ENCODE peak calls at places on chromosomes 7 and 10, in seven cellular contexts. Q is A549, J is psoas muscle, V is IMR-90, L is heart left ventricle, Y is SK-N-SH, U is tibial artery. F is an unnamed sample.

GRCh38 chr7:10412426-10413019 is 561.1 kb upstream of the PHF14 start:
- DNase-seq in Q (peak; percentile 41), J (no peak), V (peak; percentile 1), L (no peak), Y (peak; percentile 44), U (no peak), F (peak; percentile 66)

GRCh38 chr10:100807241-100808050 is 62.1 kb downstream of the PAX2 start:
- DNase-seq in Q (no peak), J (no peak), V (no peak), L (no peak), Y (no peak), U (no peak), F (no peak)

GRCh38 chr7:155850730-155851678 is 38.7 kb upstream of the SHH start:
- DNase-seq in Q (no peak), J (no peak), V (no peak), L (no peak), Y (no peak), U (no peak), F (no peak)

GRCh38 chr10:32981760-32982159 is 23.7 kb upstream of the ITGB1 start:
- DNase-seq in Q (peak; percentile 92), J (peak; percentile 58), V (peak; percentile 68), L (peak; percentile 66), Y (no peak), U (no peak), F (no peak)

GRCh38 chr10:103915794-103916193 is 2.2 kb downstream of the STN1 start:
- DNase-seq in Q (no peak), J (no peak), V (no peak), L (peak; percentile 25), Y (no peak), U (no peak), F (no peak)

GRCh38 chr10:58740620-58741369 is 228.1 kb downstream of the BICC1 start:
- DNase-seq in Q (no peak), J (peak; percentile 62), V (no peak), L (no peak), Y (no peak), U (peak; percentile 53), F (no peak)

GRCh38 chr10:18400201-18400910 is 251.0 kb downstream of the NSUN6 start:
- DNase-seq in Q (peak; percentile 29), J (no peak), V (peak; percentile 3), L (no peak), Y (peak; percentile 64), U (no peak), F (no peak)

GRCh38 chr7:151342102-151342646 is 562 bp downstream of the NUB1 start:
- DNase-seq in Q (no peak), J (no peak), V (no peak), L (no peak), Y (no peak), U (no peak), F (no peak)

DNA sequence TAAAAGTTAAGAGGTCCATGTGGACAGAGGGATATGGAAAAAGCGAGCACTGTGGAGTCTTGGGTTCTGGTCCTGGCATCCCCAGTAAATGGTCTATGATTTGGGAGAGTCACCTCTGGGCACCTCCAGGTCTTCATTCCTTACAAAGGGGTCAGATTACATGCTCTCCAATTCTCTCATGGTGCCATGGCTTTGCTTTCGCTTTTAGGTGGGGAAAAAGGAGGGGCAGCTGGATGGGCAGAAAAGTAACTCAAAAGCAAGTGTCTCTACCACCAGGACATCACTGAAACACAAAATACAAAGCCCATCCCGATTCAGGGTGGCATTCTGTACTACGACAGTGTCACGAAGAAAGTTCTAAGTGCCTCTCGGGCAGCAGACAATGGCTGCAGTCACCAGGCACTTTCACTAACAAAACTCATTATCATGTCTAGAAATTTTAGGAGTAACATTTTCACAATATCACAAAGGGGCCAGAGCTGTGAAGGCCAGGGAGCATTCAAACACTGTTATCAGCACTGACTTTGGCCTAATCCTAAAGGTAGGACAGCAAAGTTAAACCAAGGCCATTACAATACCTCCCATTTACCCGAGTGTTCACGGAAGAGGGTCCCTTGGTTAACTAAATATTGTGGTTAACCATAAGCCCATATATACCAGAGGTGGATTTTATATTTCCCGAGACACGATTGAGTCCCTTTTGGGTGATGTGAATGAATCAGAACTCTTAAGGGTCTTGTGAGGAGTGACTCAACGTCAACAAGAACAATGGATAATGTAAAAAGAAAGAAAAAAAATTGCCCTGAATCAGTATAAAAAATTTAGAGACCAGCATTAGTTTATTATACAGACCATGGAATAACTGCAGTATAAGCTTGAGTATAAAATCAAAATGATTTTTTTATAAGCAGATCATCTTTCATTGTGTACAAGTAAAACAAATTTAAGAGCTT is 2.5 kb downstream of the PSAP start:
- DNase-seq in Q (no peak), J (no peak), V (peak; percentile 51), L (no peak), Y (no peak), U (no peak), F (no peak)
- H3K4me3 ChIP-seq in Q (peak overlapping the region; percentile 76), J (peak overlapping the region; percentile 82), V (no peak overlapping the region), L (peak overlapping the region; percentile 80), Y (no peak overlapping the region), U (no peak overlapping the region), F (no peak overlapping the region)

DNA sequence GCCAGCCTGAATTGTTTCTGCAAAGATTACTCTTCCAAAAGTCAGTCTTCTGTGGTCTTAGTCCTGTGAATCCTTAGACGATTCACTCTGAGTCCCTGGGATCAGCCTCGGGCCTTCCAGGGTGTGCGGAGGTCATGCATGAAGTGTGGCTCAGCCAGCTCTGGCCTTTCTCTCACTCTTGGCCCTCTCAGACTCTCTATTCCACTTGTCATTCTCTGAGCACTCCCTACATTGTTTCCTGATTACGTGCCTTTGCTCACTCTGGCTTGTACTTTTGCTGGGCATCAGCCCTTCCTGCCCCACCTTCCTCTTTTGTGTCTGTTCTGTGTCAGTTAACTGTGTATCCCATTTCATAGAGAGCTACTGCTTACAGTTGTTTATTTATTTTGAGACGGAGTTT is 36.0 kb downstream of the CCNY start:
- DNase-seq in Q (no peak), J (no peak), V (no peak), L (peak; percentile 70), Y (no peak), U (no peak), F (no peak)
- H3K4me1 ChIP-seq in Q (peaks cover 9% of the 10 kb centered on the region), J (peaks cover 87% of the 10 kb centered on the region), V (peaks cover 10% of the 10 kb centered on the region), L (peaks cover 73% of the 10 kb centered on the region), Y (peaks cover 12% of the 10 kb centered on the region), U (peaks cover 13% of the 10 kb centered on the region), F (no peaks in the 10 kb centered on the region)

GRCh38 chr7:57412618-57413017 is 37.4 kb upstream of the ZNF716 start:
- DNase-seq in Q (no peak), J (no peak), V (no peak), L (no peak), Y (no peak), U (no peak), F (no peak)
- H3K9me3 ChIP-seq in Q (no peaks in the 10 kb centered on the region), J (no peaks in the 10 kb centered on the region), V (peaks cover 48% of the 10 kb centered on the region), L (no peaks in the 10 kb centered on the region), Y (no peaks in the 10 kb centered on the region), U (no peaks in the 10 kb centered on the region), F (no peaks in the 10 kb centered on the region)

DNA sequence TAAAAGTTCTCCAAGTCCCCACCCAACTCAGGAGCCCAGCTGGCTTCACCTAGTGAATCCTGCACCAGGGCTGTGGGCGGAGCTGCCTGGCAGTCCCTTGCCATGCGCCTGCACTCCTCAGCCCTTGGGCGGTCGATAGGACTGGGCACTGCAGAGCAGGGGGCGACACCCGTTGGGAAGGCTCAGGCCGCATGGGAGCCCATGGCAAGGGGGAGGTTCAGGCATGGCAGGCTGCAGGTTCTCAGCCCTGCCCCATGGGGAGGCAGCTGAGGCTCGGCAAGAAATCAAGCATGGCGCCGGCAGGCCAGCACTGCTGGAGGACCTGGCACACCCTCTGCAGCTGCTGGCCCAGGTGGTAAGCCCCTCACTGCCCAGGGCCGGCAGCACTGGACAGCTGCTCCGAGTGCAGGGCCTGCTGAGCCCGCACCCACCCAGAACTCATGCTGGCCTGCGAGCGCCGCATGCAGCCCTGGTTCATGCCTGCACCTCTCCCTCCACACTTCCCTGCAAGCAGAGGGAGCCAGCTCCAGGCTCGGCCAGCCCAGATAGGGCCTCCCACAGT is 149.9 kb downstream of the ANKRD30A start:
- DNase-seq in Q (no peak), J (no peak), V (no peak), L (no peak), Y (no peak), U (no peak), F (no peak)
- H3K4me3 ChIP-seq in Q (no peak overlapping the region), J (no peak overlapping the region), V (no peak overlapping the region), L (no peak overlapping the region), Y (no peak overlapping the region), U (no peak overlapping the region), F (no peak overlapping the region)

DNA sequence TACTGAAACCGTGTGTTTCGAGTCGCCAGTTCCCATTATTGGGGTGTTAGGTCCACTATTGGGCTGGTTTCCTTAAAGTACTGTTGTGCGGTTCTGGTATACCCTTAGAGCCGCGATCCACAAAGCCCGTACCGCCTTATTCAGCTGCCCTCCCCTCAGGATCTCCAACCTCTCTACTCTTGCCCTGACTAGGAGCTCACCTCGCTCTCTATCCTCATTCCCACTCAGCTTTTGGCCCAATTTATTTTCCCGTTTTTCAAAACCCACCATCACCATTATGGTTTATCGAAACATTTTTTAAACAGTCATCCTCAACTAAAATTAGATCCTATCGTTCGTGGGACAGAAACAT is 454 bp upstream of the ETV1 start:
- DNase-seq in Q (no peak), J (no peak), V (no peak), L (no peak), Y (no peak), U (no peak), F (no peak)
- H3K4me1 ChIP-seq in Q (no peaks in the 10 kb centered on the region), J (peaks cover 6% of the 10 kb centered on the region), V (no peaks in the 10 kb centered on the region), L (peaks cover 5% of the 10 kb centered on the region), Y (peaks cover 25% of the 10 kb centered on the region), U (peaks cover 7% of the 10 kb centered on the region), F (peaks cover 25% of the 10 kb centered on the region)